ENCODE peak calls at places on chromosomes 11 and 22, in four cellular contexts. One of them, this sample, is unnamed.

GRCh38 chr11:118152552-118153471 is at the start of gene SCN4B:
- DNase-seq in CD8-positive, alpha-beta memory T cell: no peak
- DNase-seq in CD4-positive, alpha-beta T cell: no peak
- DNase-seq in uterus: peak
- DNase-seq in this sample: no peak

GRCh38 chr11:120424970-120425332 is 86.6 kb upstream of the GRIK4 start:
- DNase-seq in uterus: no peak
- DNase-seq in CD8-positive, alpha-beta memory T cell: no peak
- DNase-seq in CD4-positive, alpha-beta T cell: no peak
- DNase-seq in this sample: no peak

GRCh38 chr11:12251651-12252560 is 125.5 kb upstream of the PARVA start:
- DNase-seq in CD8-positive, alpha-beta memory T cell: peak
- DNase-seq in uterus: no peak
- DNase-seq in CD4-positive, alpha-beta T cell: no peak
- DNase-seq in this sample: no peak

GRCh38 chr22:39098026-39098425 is 982 bp downstream of the APOBEC3H start:
- DNase-seq in uterus: no peak
- DNase-seq in CD4-positive, alpha-beta T cell: no peak
- DNase-seq in CD8-positive, alpha-beta memory T cell: no peak
- DNase-seq in this sample: no peak

GRCh38 chr11:11432621-11433319 is 79.7 kb upstream of the CSNK2A3 start:
- DNase-seq in CD4-positive, alpha-beta T cell: no peak
- DNase-seq in uterus: no peak
- DNase-seq in CD8-positive, alpha-beta memory T cell: no peak
- DNase-seq in this sample: no peak

GRCh38 chr11:43268786-43269185 is 43.0 kb upstream of the API5 start:
- DNase-seq in CD8-positive, alpha-beta memory T cell: no peak
- DNase-seq in CD4-positive, alpha-beta T cell: no peak
- DNase-seq in uterus: no peak
- DNase-seq in this sample: no peak

GRCh38 chr22:35016909-35017308 is 49.0 kb upstream of the ISX start:
- DNase-seq in CD4-positive, alpha-beta T cell: no peak
- DNase-seq in CD8-positive, alpha-beta memory T cell: no peak
- DNase-seq in uterus: no peak
- DNase-seq in this sample: no peak

GRCh38 chr11:112285918-112286317 is 25.3 kb upstream of the PLET1 start:
- DNase-seq in uterus: no peak
- DNase-seq in CD8-positive, alpha-beta memory T cell: no peak
- DNase-seq in CD4-positive, alpha-beta T cell: no peak
- DNase-seq in this sample: no peak

GRCh38 chr11:19747634-19748280 is 35.1 kb downstream of the NAV2 start:
- DNase-seq in CD8-positive, alpha-beta memory T cell: no peak
- DNase-seq in CD4-positive, alpha-beta T cell: no peak
- DNase-seq in uterus: no peak
- DNase-seq in this sample: no peak

GRCh38 chr22:22110548-22111266 is 128.1 kb upstream of the TOP3B start:
- DNase-seq in CD8-positive, alpha-beta memory T cell: no peak
- DNase-seq in uterus: no peak
- DNase-seq in CD4-positive, alpha-beta T cell: no peak
- DNase-seq in this sample: peak

GRCh38 chr11:1747753-1748466 is 2.5 kb downstream of the IFITM10 start:
- DNase-seq in CD4-positive, alpha-beta T cell: no peak
- DNase-seq in uterus: no peak
- DNase-seq in CD8-positive, alpha-beta memory T cell: no peak
- DNase-seq in this sample: no peak

GRCh38 chr11:120068114-120068573 is 69.8 kb downstream of the TRIM29 start:
- DNase-seq in uterus: peak
- DNase-seq in CD4-positive, alpha-beta T cell: no peak
- DNase-seq in CD8-positive, alpha-beta memory T cell: peak
- DNase-seq in this sample: no peak

GRCh38 chr11:27722117-27722844 is 22.0 kb upstream of the BDNF start:
- DNase-seq in CD8-positive, alpha-beta memory T cell: no peak
- DNase-seq in uterus: no peak
- DNase-seq in CD4-positive, alpha-beta T cell: no peak
- DNase-seq in this sample: no peak

GRCh38 chr11:69870772-69871171 is 51.6 kb upstream of the FGF3 start:
- DNase-seq in CD8-positive, alpha-beta memory T cell: no peak
- DNase-seq in CD4-positive, alpha-beta T cell: no peak
- DNase-seq in uterus: no peak
- DNase-seq in this sample: no peak

GRCh38 chr11:28461338-28461737 is 353.1 kb downstream of the METTL15 start:
- DNase-seq in CD8-positive, alpha-beta memory T cell: no peak
- DNase-seq in uterus: no peak
- DNase-seq in CD4-positive, alpha-beta T cell: no peak
- DNase-seq in this sample: no peak

GRCh38 chr22:30878516-30879365 is 89.8 kb downstream of the MORC2 start:
- DNase-seq in CD8-positive, alpha-beta memory T cell: no peak
- DNase-seq in uterus: no peak
- DNase-seq in CD4-positive, alpha-beta T cell: no peak
- DNase-seq in this sample: no peak

GRCh38 chr11:26753738-26754504 is 32.1 kb upstream of the SLC5A12 start:
- DNase-seq in CD4-positive, alpha-beta T cell: no peak
- DNase-seq in CD8-positive, alpha-beta memory T cell: no peak
- DNase-seq in uterus: peak
- DNase-seq in this sample: no peak

GRCh38 chr11:102010776-102011500 is 36.3 kb upstream of the CFAP300 start:
- DNase-seq in CD8-positive, alpha-beta memory T cell: no peak
- DNase-seq in uterus: no peak
- DNase-seq in CD4-positive, alpha-beta T cell: no peak
- DNase-seq in this sample: no peak

GRCh38 chr22:50179937-50180726 is 5.6 kb upstream of the TRABD start:
- DNase-seq in CD4-positive, alpha-beta T cell: no peak
- DNase-seq in uterus: no peak
- DNase-seq in CD8-positive, alpha-beta memory T cell: peak
- DNase-seq in this sample: no peak

GRCh38 chr22:25942126-25942988 is 200.4 kb downstream of the MYO18B start:
- DNase-seq in CD8-positive, alpha-beta memory T cell: no peak
- DNase-seq in uterus: no peak
- DNase-seq in CD4-positive, alpha-beta T cell: no peak
- DNase-seq in this sample: no peak

GRCh38 chr11:70502677-70503076 is 104.3 kb downstream of the CTTN start:
- DNase-seq in uterus: no peak
- DNase-seq in CD4-positive, alpha-beta T cell: no peak
- DNase-seq in CD8-positive, alpha-beta memory T cell: peak
- DNase-seq in this sample: no peak

GRCh38 chr11:134485316-134485715 is 73.3 kb upstream of the B3GAT1 start:
- DNase-seq in CD4-positive, alpha-beta T cell: no peak
- DNase-seq in CD8-positive, alpha-beta memory T cell: no peak
- DNase-seq in uterus: no peak
- DNase-seq in this sample: no peak

GRCh38 chr11:110468095-110468494 is 38.3 kb downstream of the FDX1 start:
- DNase-seq in CD8-positive, alpha-beta memory T cell: no peak
- DNase-seq in uterus: no peak
- DNase-seq in CD4-positive, alpha-beta T cell: no peak
- DNase-seq in this sample: no peak

GRCh38 chr11:1116104-1116503 is 41.4 kb downstream of the MUC2 start:
- DNase-seq in CD8-positive, alpha-beta memory T cell: peak
- DNase-seq in uterus: no peak
- DNase-seq in CD4-positive, alpha-beta T cell: no peak
- DNase-seq in this sample: no peak

GRCh38 chr22:45584621-45585436 is 82.1 kb downstream of the FBLN1 start:
- DNase-seq in CD8-positive, alpha-beta memory T cell: no peak
- DNase-seq in uterus: no peak
- DNase-seq in CD4-positive, alpha-beta T cell: no peak
- DNase-seq in this sample: no peak

GRCh38 chr11:91295591-91295990 is 929.0 kb upstream of the FAT3 start:
- DNase-seq in uterus: no peak
- DNase-seq in CD4-positive, alpha-beta T cell: no peak
- DNase-seq in CD8-positive, alpha-beta memory T cell: no peak
- DNase-seq in this sample: no peak

GRCh38 chr11:44978961-44979331 is 28.3 kb upstream of the TP53I11 start:
- DNase-seq in CD4-positive, alpha-beta T cell: no peak
- DNase-seq in CD8-positive, alpha-beta memory T cell: no peak
- DNase-seq in uterus: no peak
- DNase-seq in this sample: no peak

GRCh38 chr11:113351061-113351460 is 36.5 kb upstream of the ANKK1 start:
- DNase-seq in CD4-positive, alpha-beta T cell: no peak
- DNase-seq in CD8-positive, alpha-beta memory T cell: no peak
- DNase-seq in uterus: no peak
- DNase-seq in this sample: no peak

GRCh38 chr11:113351490-113351889 is 36.1 kb upstream of the ANKK1 start:
- DNase-seq in CD8-positive, alpha-beta memory T cell: no peak
- DNase-seq in uterus: no peak
- DNase-seq in CD4-positive, alpha-beta T cell: no peak
- DNase-seq in this sample: no peak

GRCh38 chr11:113350646-113351045 is 36.3 kb downstream of the TTC12 start:
- DNase-seq in uterus: no peak
- DNase-seq in CD4-positive, alpha-beta T cell: no peak
- DNase-seq in CD8-positive, alpha-beta memory T cell: no peak
- DNase-seq in this sample: no peak

DNA sequence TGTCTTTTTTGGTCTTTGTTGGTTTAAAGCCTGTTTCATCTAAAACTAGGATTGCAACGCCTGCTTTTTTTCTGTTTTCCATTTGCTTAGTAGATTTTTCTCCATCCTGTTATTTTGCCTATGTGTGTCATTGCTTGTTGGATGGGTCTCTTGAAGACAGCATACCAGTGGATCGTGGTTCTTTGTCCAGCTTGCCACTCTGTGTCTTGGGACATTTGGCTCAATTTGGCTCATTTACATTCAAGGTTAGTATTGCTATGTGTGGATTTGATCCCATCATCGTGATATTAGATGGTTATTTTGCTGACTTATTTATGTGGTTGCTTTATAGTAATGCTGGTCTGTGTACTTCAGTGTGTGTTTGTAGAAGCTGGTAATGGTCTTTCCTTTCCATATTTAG is 31.4 kb upstream of the ANKK1 start:
- DNase-seq in CD4-positive, alpha-beta T cell: no peak
- DNase-seq in CD8-positive, alpha-beta memory T cell: no peak
- DNase-seq in uterus: no peak
- DNase-seq in this sample: no peak
- H3K27ac ChIP-seq in CD4-positive, alpha-beta T cell: no peak
- H3K27ac ChIP-seq in CD8-positive, alpha-beta memory T cell: no peak
- H3K27ac ChIP-seq in uterus: no peak
- H3K27ac ChIP-seq in this sample: no peak

GRCh38 chr11:123822022-123822421 is 15.9 kb upstream of the OR6M1 start:
- DNase-seq in CD4-positive, alpha-beta T cell: no peak
- DNase-seq in CD8-positive, alpha-beta memory T cell: no peak
- DNase-seq in uterus: no peak
- DNase-seq in this sample: no peak
- H3K27ac ChIP-seq in CD4-positive, alpha-beta T cell: no peak
- H3K27ac ChIP-seq in CD8-positive, alpha-beta memory T cell: no peak
- H3K27ac ChIP-seq in uterus: peak
- H3K27ac ChIP-seq in this sample: no peak

GRCh38 chr11:33028537-33028914 is 10.8 kb upstream of the TCP11L1 start:
- DNase-seq in uterus: no peak
- DNase-seq in CD4-positive, alpha-beta T cell: no peak
- DNase-seq in CD8-positive, alpha-beta memory T cell: no peak
- DNase-seq in this sample: no peak
- H3K27ac ChIP-seq in uterus: no peak
- H3K27ac ChIP-seq in CD4-positive, alpha-beta T cell: no peak
- H3K27ac ChIP-seq in CD8-positive, alpha-beta memory T cell: no peak
- H3K27ac ChIP-seq in this sample: peak

GRCh38 chr11:16928052-16928451 is 86.2 kb downstream of the PLEKHA7 start:
- DNase-seq in uterus: no peak
- DNase-seq in CD8-positive, alpha-beta memory T cell: no peak
- DNase-seq in CD4-positive, alpha-beta T cell: no peak
- DNase-seq in this sample: no peak

GRCh38 chr11:16936643-16937042 is 77.6 kb downstream of the PLEKHA7 start:
- DNase-seq in CD8-positive, alpha-beta memory T cell: no peak
- DNase-seq in CD4-positive, alpha-beta T cell: no peak
- DNase-seq in uterus: no peak
- DNase-seq in this sample: no peak

GRCh38 chr11:16938061-16938460 is 76.2 kb downstream of the PLEKHA7 start:
- DNase-seq in CD8-positive, alpha-beta memory T cell: no peak
- DNase-seq in uterus: no peak
- DNase-seq in CD4-positive, alpha-beta T cell: no peak
- DNase-seq in this sample: no peak

GRCh38 chr11:16933756-16934603 is 80.2 kb downstream of the PLEKHA7 start:
- DNase-seq in uterus: no peak
- DNase-seq in CD8-positive, alpha-beta memory T cell: no peak
- DNase-seq in CD4-positive, alpha-beta T cell: no peak
- DNase-seq in this sample: no peak
- H3K27ac ChIP-seq in uterus: no peak
- H3K27ac ChIP-seq in CD8-positive, alpha-beta memory T cell: no peak
- H3K27ac ChIP-seq in CD4-positive, alpha-beta T cell: no peak
- H3K27ac ChIP-seq in this sample: no peak

GRCh38 chr11:62857541-62857982 is 18.2 kb upstream of the WDR74 start:
- DNase-seq in CD8-positive, alpha-beta memory T cell: no peak
- DNase-seq in uterus: no peak
- DNase-seq in CD4-positive, alpha-beta T cell: no peak
- DNase-seq in this sample: no peak

GRCh38 chr11:62860835-62861563 is 19.7 kb upstream of the SLC3A2 start:
- DNase-seq in uterus: no peak
- DNase-seq in CD8-positive, alpha-beta memory T cell: peak
- DNase-seq in CD4-positive, alpha-beta T cell: no peak
- DNase-seq in this sample: no peak

GRCh38 chr11:62855571-62856332 is 16.4 kb upstream of the WDR74 start:
- DNase-seq in CD4-positive, alpha-beta T cell: peak
- DNase-seq in CD8-positive, alpha-beta memory T cell: peak
- DNase-seq in uterus: peak
- DNase-seq in this sample: peak

GRCh38 chr11:62856333-62856910 is 17.0 kb upstream of the WDR74 start:
- DNase-seq in CD4-positive, alpha-beta T cell: no peak
- DNase-seq in CD8-positive, alpha-beta memory T cell: peak
- DNase-seq in uterus: no peak
- DNase-seq in this sample: no peak

DNA sequence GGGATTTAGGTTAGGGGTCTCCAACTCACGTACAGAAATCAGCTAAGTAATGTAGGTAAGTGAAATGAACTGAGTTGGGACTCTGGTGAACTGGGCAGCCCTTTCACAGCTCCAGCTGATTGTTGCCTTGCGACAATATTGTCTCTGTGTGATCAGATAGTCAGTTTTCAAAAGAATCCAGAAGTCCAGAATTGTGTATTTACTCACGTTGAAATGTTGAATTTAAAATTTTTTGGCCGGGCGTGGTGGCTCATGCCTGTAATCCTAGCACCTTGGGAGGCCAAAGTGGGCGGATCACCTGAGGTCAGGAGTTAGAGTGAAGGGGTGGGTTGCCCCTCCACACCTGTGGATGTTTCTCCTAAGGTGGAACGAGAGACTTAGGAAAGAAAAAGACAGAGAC is 18.8 kb upstream of the WDR74 start:
- DNase-seq in uterus: no peak
- DNase-seq in CD4-positive, alpha-beta T cell: no peak
- DNase-seq in CD8-positive, alpha-beta memory T cell: peak
- DNase-seq in this sample: no peak
- H3K27ac ChIP-seq in uterus: no peak
- H3K27ac ChIP-seq in CD4-positive, alpha-beta T cell: no peak
- H3K27ac ChIP-seq in CD8-positive, alpha-beta memory T cell: peak
- H3K27ac ChIP-seq in this sample: no peak

DNA sequence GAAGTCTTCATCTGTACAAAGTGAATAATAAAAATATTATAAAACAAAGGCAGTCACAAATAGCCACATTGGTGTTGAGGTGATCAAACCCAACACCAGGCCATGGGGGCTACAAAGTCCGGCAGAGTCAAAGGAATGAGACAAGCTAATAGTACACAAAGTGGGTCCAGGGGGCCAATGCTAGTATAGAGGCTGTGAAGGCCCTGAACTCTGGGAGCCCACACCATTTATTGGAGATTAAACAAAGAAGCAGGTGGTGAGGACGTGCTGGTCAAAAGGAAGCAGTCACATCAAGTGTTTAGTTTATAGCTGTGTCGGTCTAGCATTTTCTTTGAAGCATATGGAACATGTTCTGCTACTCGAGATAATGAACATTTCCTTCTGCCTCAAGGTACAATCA is 58.6 kb upstream of the CCT8L2 start:
- DNase-seq in uterus: no peak
- DNase-seq in CD4-positive, alpha-beta T cell: no peak
- DNase-seq in CD8-positive, alpha-beta memory T cell: no peak
- DNase-seq in this sample: no peak
- H3K27ac ChIP-seq in uterus: no peak
- H3K27ac ChIP-seq in CD4-positive, alpha-beta T cell: no peak
- H3K27ac ChIP-seq in CD8-positive, alpha-beta memory T cell: no peak
- H3K27ac ChIP-seq in this sample: no peak

This sample was measured in substantia nigra.